ENCODE peak calls at places on chromosomes 5 and 9, in five cellular contexts. One of them, this sample, is unnamed.

GRCh38 chr5:147690595-147690994 is 91.9 kb downstream of the JAKMIP2 start:
- DNase-seq in right lobe of liver: no peak
- DNase-seq in fibroblast of lung: peak
- DNase-seq in effector memory CD4-positive, alpha-beta T cell: no peak
- DNase-seq in mesendoderm: peak
- DNase-seq in this sample: peak

GRCh38 chr9:133616643-133617405 is 7.6 kb upstream of the FAM163B start:
- DNase-seq in right lobe of liver: peak
- DNase-seq in effector memory CD4-positive, alpha-beta T cell: no peak
- DNase-seq in fibroblast of lung: no peak
- DNase-seq in mesendoderm: no peak
- DNase-seq in this sample: no peak

GRCh38 chr5:173456751-173457171 is 128.5 kb upstream of the STC2 start:
- DNase-seq in fibroblast of lung: peak
- DNase-seq in right lobe of liver: no peak
- DNase-seq in effector memory CD4-positive, alpha-beta T cell: no peak
- DNase-seq in mesendoderm: no peak
- DNase-seq in this sample: no peak

GRCh38 chr5:151523335-151523734 is 67.8 kb downstream of the FAT2 start:
- DNase-seq in effector memory CD4-positive, alpha-beta T cell: peak
- DNase-seq in right lobe of liver: no peak
- DNase-seq in fibroblast of lung: peak
- DNase-seq in mesendoderm: peak
- DNase-seq in this sample: peak

GRCh38 chr5:22852807-22853670 is at the start of gene CDH12:
- DNase-seq in right lobe of liver: peak
- DNase-seq in effector memory CD4-positive, alpha-beta T cell: no peak
- DNase-seq in fibroblast of lung: no peak
- DNase-seq in mesendoderm: peak
- DNase-seq in this sample: peak

GRCh38 chr5:81965510-81965909 is 6.3 kb upstream of the ATG10 start:
- DNase-seq in mesendoderm: peak
- DNase-seq in effector memory CD4-positive, alpha-beta T cell: no peak
- DNase-seq in fibroblast of lung: no peak
- DNase-seq in right lobe of liver: no peak
- DNase-seq in this sample: no peak

GRCh38 chr5:133048993-133049725 is 2.7 kb upstream of the HSPA4 start:
- DNase-seq in mesendoderm: no peak
- DNase-seq in fibroblast of lung: peak
- DNase-seq in right lobe of liver: no peak
- DNase-seq in effector memory CD4-positive, alpha-beta T cell: no peak
- DNase-seq in this sample: no peak

GRCh38 chr5:1409386-1410110 is 35.7 kb downstream of the SLC6A3 start:
- DNase-seq in right lobe of liver: peak
- DNase-seq in fibroblast of lung: peak
- DNase-seq in mesendoderm: peak
- DNase-seq in effector memory CD4-positive, alpha-beta T cell: no peak
- DNase-seq in this sample: peak

GRCh38 chr5:179267071-179267670 is 78.1 kb downstream of the ADAMTS2 start:
- DNase-seq in mesendoderm: peak
- DNase-seq in fibroblast of lung: no peak
- DNase-seq in effector memory CD4-positive, alpha-beta T cell: no peak
- DNase-seq in right lobe of liver: peak
- DNase-seq in this sample: peak

GRCh38 chr5:97142521-97143254 is at the start of gene LIX1:
- DNase-seq in mesendoderm: peak
- DNase-seq in fibroblast of lung: peak
- DNase-seq in effector memory CD4-positive, alpha-beta T cell: no peak
- DNase-seq in right lobe of liver: no peak
- DNase-seq in this sample: peak

GRCh38 chr9:119283118-119283794 is 86.0 kb downstream of the BRINP1 start:
- DNase-seq in fibroblast of lung: peak
- DNase-seq in mesendoderm: peak
- DNase-seq in effector memory CD4-positive, alpha-beta T cell: no peak
- DNase-seq in right lobe of liver: no peak
- DNase-seq in this sample: peak

GRCh38 chr9:71608825-71609452 is 159.4 kb downstream of the CEMIP2 start:
- DNase-seq in fibroblast of lung: peak
- DNase-seq in effector memory CD4-positive, alpha-beta T cell: no peak
- DNase-seq in mesendoderm: peak
- DNase-seq in right lobe of liver: no peak
- DNase-seq in this sample: no peak

GRCh38 chr5:146620031-146620662 is 104.2 kb upstream of the GPR151 start:
- DNase-seq in fibroblast of lung: no peak
- DNase-seq in right lobe of liver: no peak
- DNase-seq in mesendoderm: no peak
- DNase-seq in effector memory CD4-positive, alpha-beta T cell: no peak
- DNase-seq in this sample: no peak

GRCh38 chr5:1329111-1329579 is 15.8 kb downstream of the CLPTM1L start:
- DNase-seq in effector memory CD4-positive, alpha-beta T cell: no peak
- DNase-seq in right lobe of liver: no peak
- DNase-seq in mesendoderm: no peak
- DNase-seq in fibroblast of lung: no peak
- DNase-seq in this sample: no peak

GRCh38 chr5:145960848-145961600 is 24.6 kb downstream of the SH3RF2 start:
- DNase-seq in effector memory CD4-positive, alpha-beta T cell: no peak
- DNase-seq in fibroblast of lung: peak
- DNase-seq in mesendoderm: no peak
- DNase-seq in right lobe of liver: no peak
- DNase-seq in this sample: no peak

GRCh38 chr9:94865599-94866456 is 139.3 kb downstream of the AOPEP start:
- DNase-seq in fibroblast of lung: peak
- DNase-seq in mesendoderm: no peak
- DNase-seq in right lobe of liver: no peak
- DNase-seq in effector memory CD4-positive, alpha-beta T cell: no peak
- DNase-seq in this sample: no peak

GRCh38 chr5:108661030-108661429 is 86.7 kb upstream of the FER start:
- DNase-seq in right lobe of liver: no peak
- DNase-seq in fibroblast of lung: no peak
- DNase-seq in mesendoderm: no peak
- DNase-seq in effector memory CD4-positive, alpha-beta T cell: no peak
- DNase-seq in this sample: no peak

GRCh38 chr5:138068742-138069375 is 15.0 kb upstream of the WNT8A start:
- DNase-seq in right lobe of liver: peak
- DNase-seq in effector memory CD4-positive, alpha-beta T cell: peak
- DNase-seq in fibroblast of lung: peak
- DNase-seq in mesendoderm: peak
- DNase-seq in this sample: peak

GRCh38 chr5:137252513-137252912 is 246.6 kb downstream of the SPOCK1 start:
- DNase-seq in mesendoderm: no peak
- DNase-seq in right lobe of liver: no peak
- DNase-seq in fibroblast of lung: peak
- DNase-seq in effector memory CD4-positive, alpha-beta T cell: no peak
- DNase-seq in this sample: no peak

GRCh38 chr5:39423331-39423751 is 1.4 kb downstream of the DAB2 start:
- DNase-seq in fibroblast of lung: peak
- DNase-seq in effector memory CD4-positive, alpha-beta T cell: no peak
- DNase-seq in mesendoderm: peak
- DNase-seq in right lobe of liver: no peak
- DNase-seq in this sample: no peak

GRCh38 chr5:176837707-176838115 is 27.4 kb downstream of the UNC5A start:
- DNase-seq in effector memory CD4-positive, alpha-beta T cell: peak
- DNase-seq in right lobe of liver: peak
- DNase-seq in fibroblast of lung: peak
- DNase-seq in mesendoderm: peak
- DNase-seq in this sample: peak

GRCh38 chr5:82620957-82621600 is 342.9 kb upstream of the RPS23 start:
- DNase-seq in fibroblast of lung: peak
- DNase-seq in effector memory CD4-positive, alpha-beta T cell: no peak
- DNase-seq in right lobe of liver: no peak
- DNase-seq in mesendoderm: no peak
- DNase-seq in this sample: no peak

GRCh38 chr5:111280282-111280901 is 56.2 kb downstream of the CAMK4 start:
- DNase-seq in right lobe of liver: no peak
- DNase-seq in fibroblast of lung: no peak
- DNase-seq in effector memory CD4-positive, alpha-beta T cell: no peak
- DNase-seq in mesendoderm: no peak
- DNase-seq in this sample: no peak

GRCh38 chr5:151150484-151151262 is 6.9 kb downstream of the ANXA6 start:
- DNase-seq in fibroblast of lung: peak
- DNase-seq in mesendoderm: no peak
- DNase-seq in effector memory CD4-positive, alpha-beta T cell: peak
- DNase-seq in right lobe of liver: no peak
- DNase-seq in this sample: no peak

GRCh38 chr9:127139071-127139731 is 16.8 kb upstream of the ANGPTL2 start:
- DNase-seq in fibroblast of lung: no peak
- DNase-seq in effector memory CD4-positive, alpha-beta T cell: no peak
- DNase-seq in mesendoderm: no peak
- DNase-seq in right lobe of liver: peak
- DNase-seq in this sample: no peak

GRCh38 chr5:34656700-34657549 is 797 bp downstream of the RAI14 start:
- DNase-seq in effector memory CD4-positive, alpha-beta T cell: no peak
- DNase-seq in mesendoderm: no peak
- DNase-seq in right lobe of liver: peak
- DNase-seq in fibroblast of lung: peak
- DNase-seq in this sample: peak

GRCh38 chr9:75046725-75047345 is 18.7 kb upstream of the CARNMT1 start:
- DNase-seq in right lobe of liver: no peak
- DNase-seq in effector memory CD4-positive, alpha-beta T cell: no peak
- DNase-seq in fibroblast of lung: no peak
- DNase-seq in mesendoderm: no peak
- DNase-seq in this sample: no peak

GRCh38 chr5:180901204-180902009 is 2.4 kb downstream of the BTNL8 start:
- DNase-seq in right lobe of liver: no peak
- DNase-seq in effector memory CD4-positive, alpha-beta T cell: no peak
- DNase-seq in fibroblast of lung: no peak
- DNase-seq in mesendoderm: no peak
- DNase-seq in this sample: no peak

GRCh38 chr9:26656003-26656940 is 236.3 kb downstream of the CAAP1 start:
- DNase-seq in effector memory CD4-positive, alpha-beta T cell: no peak
- DNase-seq in fibroblast of lung: peak
- DNase-seq in right lobe of liver: no peak
- DNase-seq in mesendoderm: peak
- DNase-seq in this sample: peak

DNA sequence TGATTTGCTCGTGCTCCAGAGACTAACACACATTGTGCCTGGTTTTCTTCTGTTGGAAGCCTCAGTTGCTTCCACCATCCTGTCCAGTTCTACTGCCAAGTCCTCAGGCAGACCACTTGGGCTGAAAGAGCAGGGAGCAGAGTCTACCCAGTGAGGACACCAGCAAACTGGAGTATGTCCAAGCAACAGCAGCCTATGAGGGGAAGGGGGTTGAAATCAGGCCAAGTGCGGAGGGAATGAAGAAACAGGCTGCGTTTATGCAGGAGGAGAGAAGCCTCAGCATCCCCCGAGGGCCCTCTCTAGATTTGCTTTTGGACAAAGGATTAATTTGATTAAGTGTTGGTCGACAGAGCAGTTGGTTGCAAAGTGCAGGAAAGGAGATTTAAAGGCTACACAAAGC is 14.5 kb downstream of the DOCK2 start:
- DNase-seq in fibroblast of lung: peak
- DNase-seq in mesendoderm: no peak
- DNase-seq in right lobe of liver: no peak
- DNase-seq in effector memory CD4-positive, alpha-beta T cell: no peak
- DNase-seq in this sample: no peak
- H3K4me3 ChIP-seq in fibroblast of lung: no peak
- H3K4me3 ChIP-seq in mesendoderm: no peak
- H3K4me3 ChIP-seq in right lobe of liver: no peak
- H3K4me3 ChIP-seq in effector memory CD4-positive, alpha-beta T cell: no peak
- H3K4me3 ChIP-seq in this sample: no peak

GRCh38 chr5:72015103-72015548 is 92.1 kb upstream of the MAP1B start:
- DNase-seq in mesendoderm: no peak
- DNase-seq in effector memory CD4-positive, alpha-beta T cell: no peak
- DNase-seq in fibroblast of lung: peak
- DNase-seq in right lobe of liver: no peak
- DNase-seq in this sample: no peak
- H3K4me3 ChIP-seq in mesendoderm: no peak
- H3K4me3 ChIP-seq in effector memory CD4-positive, alpha-beta T cell: no peak
- H3K4me3 ChIP-seq in fibroblast of lung: no peak
- H3K4me3 ChIP-seq in right lobe of liver: no peak
- H3K4me3 ChIP-seq in this sample: no peak

DNA sequence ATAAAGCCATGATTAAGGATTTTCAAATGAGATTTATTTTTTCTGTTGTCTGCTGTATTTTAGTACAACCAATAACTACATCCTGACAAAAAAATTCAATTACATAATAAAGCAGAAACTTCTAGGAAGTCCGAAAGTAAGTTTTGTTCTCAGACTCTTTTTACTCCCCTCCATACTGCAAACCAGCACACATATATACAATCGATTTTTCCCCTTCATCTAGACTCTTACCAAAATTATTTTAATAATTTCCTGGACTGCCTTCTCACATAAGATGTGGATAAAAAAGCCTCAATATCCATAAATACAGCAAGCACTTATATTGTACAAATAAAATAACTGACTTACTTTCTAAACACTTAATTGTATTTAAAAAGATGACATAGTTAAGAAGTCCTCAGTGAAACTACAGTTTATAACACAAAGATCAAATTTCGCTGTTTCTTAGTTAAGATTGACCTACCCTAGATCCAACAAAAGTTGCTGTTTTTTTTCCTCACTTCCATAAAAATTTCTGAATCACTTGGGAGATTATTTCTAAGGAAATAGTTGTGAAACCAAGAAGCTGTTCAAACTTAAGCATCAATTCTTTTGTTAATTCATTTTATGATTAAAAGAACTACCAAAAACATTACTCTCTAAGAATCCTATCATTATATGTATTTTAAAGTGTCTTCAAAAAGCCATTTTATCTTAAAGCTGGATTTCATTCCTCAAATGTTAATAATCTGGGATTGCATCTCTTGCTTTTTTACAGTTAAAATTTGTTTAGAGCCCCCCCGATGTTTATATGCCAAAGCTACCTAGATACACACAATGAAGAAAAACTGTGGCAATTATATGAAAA is 74.7 kb upstream of the IFNE start:
- DNase-seq in mesendoderm: no peak
- DNase-seq in fibroblast of lung: no peak
- DNase-seq in right lobe of liver: no peak
- DNase-seq in effector memory CD4-positive, alpha-beta T cell: no peak
- DNase-seq in this sample: no peak
- H3K4me3 ChIP-seq in mesendoderm: no peak
- H3K4me3 ChIP-seq in fibroblast of lung: peak
- H3K4me3 ChIP-seq in right lobe of liver: no peak
- H3K4me3 ChIP-seq in effector memory CD4-positive, alpha-beta T cell: no peak
- H3K4me3 ChIP-seq in this sample: no peak

GRCh38 chr5:142023836-142024235 is 11.0 kb upstream of the GNPDA1 start:
- DNase-seq in right lobe of liver: no peak
- DNase-seq in fibroblast of lung: no peak
- DNase-seq in effector memory CD4-positive, alpha-beta T cell: no peak
- DNase-seq in mesendoderm: no peak
- DNase-seq in this sample: no peak

GRCh38 chr5:142020122-142020659 is 7.4 kb upstream of the GNPDA1 start:
- DNase-seq in fibroblast of lung: no peak
- DNase-seq in effector memory CD4-positive, alpha-beta T cell: no peak
- DNase-seq in mesendoderm: no peak
- DNase-seq in right lobe of liver: no peak
- DNase-seq in this sample: no peak

GRCh38 chr5:142024771-142025304 is 12.0 kb upstream of the GNPDA1 start:
- DNase-seq in effector memory CD4-positive, alpha-beta T cell: peak
- DNase-seq in mesendoderm: peak
- DNase-seq in fibroblast of lung: peak
- DNase-seq in right lobe of liver: peak
- DNase-seq in this sample: peak

DNA sequence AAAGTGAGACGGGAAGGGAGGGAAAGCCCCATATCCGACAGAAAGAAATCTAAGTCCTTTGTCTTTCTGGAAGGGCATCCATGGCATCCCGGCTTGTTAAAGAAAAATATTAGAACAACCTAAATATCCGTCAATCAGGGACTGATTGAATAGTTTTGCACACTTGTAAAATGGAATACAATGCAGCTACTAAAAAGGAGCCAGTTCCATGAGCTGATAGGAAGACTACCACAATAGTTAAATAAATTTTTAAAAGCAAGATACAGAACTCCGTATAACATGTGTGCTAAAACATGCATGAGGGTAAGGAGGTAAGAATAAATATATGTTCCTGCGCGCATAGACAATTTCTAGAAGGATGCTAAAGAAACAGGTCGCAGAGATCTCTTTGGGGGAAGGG is 12.8 kb upstream of the GNPDA1 start:
- DNase-seq in fibroblast of lung: no peak
- DNase-seq in right lobe of liver: no peak
- DNase-seq in mesendoderm: no peak
- DNase-seq in effector memory CD4-positive, alpha-beta T cell: no peak
- DNase-seq in this sample: no peak
- H3K4me3 ChIP-seq in fibroblast of lung: peak
- H3K4me3 ChIP-seq in right lobe of liver: no peak
- H3K4me3 ChIP-seq in mesendoderm: no peak
- H3K4me3 ChIP-seq in effector memory CD4-positive, alpha-beta T cell: no peak
- H3K4me3 ChIP-seq in this sample: no peak

This sample was measured in H7.